ENCODE peak calls at places on chromosomes 2 and 18, in nine cellular contexts. X, V, M, A, O, T, Q, L and U are unnamed samples.

GRCh38 chr18:58762781-58763171 is 91.5 kb downstream of the MALT1 start:
- DNase-seq in X (no peak), V (no peak), M (no peak), A (no peak), O (no peak), T (peak), Q (no peak), L (no peak), U (no peak)

GRCh38 chr2:73300926-73301325 is 7.6 kb upstream of the EGR4 start:
- DNase-seq in X (no peak), V (no peak), M (no peak), A (no peak), O (no peak), T (no peak), Q (no peak), L (no peak), U (no peak)

GRCh38 chr18:71529708-71530303 is 1014.3 kb downstream of the CBLN2 start:
- DNase-seq in X (no peak), V (no peak), M (no peak), A (no peak), O (no peak), T (no peak), Q (no peak), L (no peak), U (no peak)

GRCh38 chr18:12159446-12159845 is 65.8 kb downstream of the ANKRD62 start:
- DNase-seq in X (no peak), V (peak), M (no peak), A (no peak), O (no peak), T (no peak), Q (no peak), L (no peak), U (no peak)

GRCh38 chr2:72153924-72154323 is 6.3 kb upstream of the CYP26B1 start:
- DNase-seq in X (no peak), V (no peak), M (no peak), A (no peak), O (no peak), T (no peak), Q (no peak), L (no peak), U (no peak)

GRCh38 chr18:54254265-54254758 is 15.0 kb upstream of the POLI start:
- DNase-seq in X (no peak), V (peak), M (no peak), A (no peak), O (no peak), T (no peak), Q (no peak), L (no peak), U (no peak)

GRCh38 chr2:162243305-162243693 is at the start of gene FAP:
- DNase-seq in X (no peak), V (no peak), M (no peak), A (no peak), O (no peak), T (no peak), Q (no peak), L (peak), U (no peak)

GRCh38 chr2:236636714-236637485 is 67.3 kb downstream of the ACKR3 start:
- DNase-seq in X (no peak), V (no peak), M (no peak), A (no peak), O (no peak), T (peak), Q (peak), L (no peak), U (peak)

GRCh38 chr18:24802439-24802838 is 342.0 kb downstream of the HRH4 start:
- DNase-seq in X (no peak), V (no peak), M (no peak), A (no peak), O (no peak), T (no peak), Q (no peak), L (no peak), U (no peak)

GRCh38 chr2:233387667-233388528 is 33.6 kb downstream of the DGKD start:
- DNase-seq in X (no peak), V (peak), M (peak), A (no peak), O (no peak), T (no peak), Q (peak), L (peak), U (no peak)

GRCh38 chr18:49814147-49814499 is 790 bp upstream of the ACAA2 start:
- DNase-seq in X (peak), V (no peak), M (peak), A (no peak), O (no peak), T (peak), Q (peak), L (peak), U (peak)

GRCh38 chr2:8694737-8695136 is 12.9 kb downstream of the ID2 start:
- DNase-seq in X (no peak), V (no peak), M (no peak), A (no peak), O (no peak), T (no peak), Q (no peak), L (no peak), U (peak)

GRCh38 chr18:10973579-10974260 is 175.6 kb downstream of the PIEZO2 start:
- DNase-seq in X (no peak), V (no peak), M (peak), A (no peak), O (no peak), T (no peak), Q (no peak), L (peak), U (no peak)

GRCh38 chr2:48315847-48316194 is 214.1 kb upstream of the STON1 start:
- DNase-seq in X (peak), V (no peak), M (peak), A (no peak), O (no peak), T (peak), Q (peak), L (peak), U (peak)